ENCODE peak calls at places on chromosomes 2 and 18, in seven cellular contexts. O, Q, X, K, N, L and S are unnamed samples.
A peak's percentile ranks its signal among the peaks of the same experiment; 100 is the strongest.

GRCh38 chr2:165745916-165746315 is 48.1 kb downstream of the GALNT3 start:
- DNase-seq in O (no peak), Q (no peak), X (no peak), K (no peak), N (peak; percentile 90), L (no peak), S (no peak)

GRCh38 chr2:238727585-238728321 is 120.1 kb upstream of the TWIST2 start:
- DNase-seq in O (no peak), Q (no peak), X (no peak), K (no peak), N (no peak), L (no peak), S (no peak)

GRCh38 chr2:241275504-241275903 is 40.0 kb downstream of the HDLBP start:
- DNase-seq in O (no peak), Q (no peak), X (no peak), K (no peak), N (no peak), L (no peak), S (no peak)

GRCh38 chr2:193517615-193518014 is 1322.9 kb upstream of the TMEFF2 start:
- DNase-seq in O (no peak), Q (no peak), X (no peak), K (no peak), N (peak; percentile 34), L (no peak), S (no peak)

GRCh38 chr2:239971115-239971514 is 54.0 kb downstream of the NDUFA10 start:
- DNase-seq in O (no peak), Q (no peak), X (no peak), K (no peak), N (no peak), L (no peak), S (no peak)

GRCh38 chr2:96116424-96116878 is at the start of gene ADRA2B:
- DNase-seq in O (peak; percentile 60), Q (no peak), X (peak; percentile 54), K (peak; percentile 85), N (no peak), L (no peak), S (peak; percentile 85)

GRCh38 chr18:2898131-2898640 is 51.4 kb downstream of the EMILIN2 start:
- DNase-seq in O (no peak), Q (no peak), X (no peak), K (peak; percentile 19), N (peak; percentile 73), L (peak; percentile 47), S (no peak)

GRCh38 chr18:32470136-32470712 is 458 bp downstream of the GAREM1 start:
- DNase-seq in O (no peak), Q (no peak), X (no peak), K (peak; percentile 40), N (peak; percentile 16), L (no peak), S (no peak)

GRCh38 chr18:32770181-32770650 is 2.6 kb downstream of the KLHL14 start:
- DNase-seq in O (no peak), Q (peak; percentile 39), X (no peak), K (no peak), N (no peak), L (no peak), S (no peak)

GRCh38 chr2:74548285-74548918 is 5.3 kb downstream of the LOXL3 start:
- DNase-seq in O (no peak), Q (no peak), X (no peak), K (no peak), N (no peak), L (no peak), S (no peak)

GRCh38 chr2:148594216-148594615 is 50.3 kb upstream of the EPC2 start:
- DNase-seq in O (no peak), Q (no peak), X (no peak), K (no peak), N (no peak), L (no peak), S (no peak)

GRCh38 chr2:164703915-164704706 is 82.8 kb upstream of the GRB14 start:
- DNase-seq in O (no peak), Q (no peak), X (no peak), K (no peak), N (no peak), L (no peak), S (no peak)

GRCh38 chr2:144827404-144827803 is 307.5 kb upstream of the ZEB2 start:
- DNase-seq in O (no peak), Q (no peak), X (no peak), K (no peak), N (no peak), L (no peak), S (no peak)

GRCh38 chr2:136008205-136008865 is 22.9 kb upstream of the DARS1 start:
- DNase-seq in O (no peak), Q (peak; percentile 76), X (no peak), K (no peak), N (no peak), L (peak; percentile 25), S (peak; percentile 47)

GRCh38 chr18:62324355-62324828 is 718 bp upstream of the TNFRSF11A start:
- DNase-seq in O (no peak), Q (no peak), X (no peak), K (peak; percentile 32), N (no peak), L (no peak), S (no peak)

GRCh38 chr2:234518986-234519642 is 22.2 kb upstream of the ARL4C start:
- DNase-seq in O (no peak), Q (no peak), X (no peak), K (no peak), N (no peak), L (no peak), S (no peak)

GRCh38 chr2:109615637-109616144 is 1.5 kb downstream of the SOWAHC start:
- DNase-seq in O (no peak), Q (no peak), X (no peak), K (peak; percentile 83), N (no peak), L (no peak), S (no peak)

GRCh38 chr2:144254342-144255235 is 265.3 kb downstream of the ZEB2 start:
- DNase-seq in O (no peak), Q (no peak), X (no peak), K (no peak), N (no peak), L (no peak), S (no peak)

GRCh38 chr2:85066874-85067351 is 66.3 kb upstream of the TCF7L1 start:
- DNase-seq in O (peak; percentile 55), Q (peak; percentile 21), X (peak; percentile 51), K (peak; percentile 92), N (peak; percentile 66), L (peak; percentile 20), S (no peak)

GRCh38 chr2:223262946-223263345 is 211.0 kb downstream of the KCNE4 start:
- DNase-seq in O (no peak), Q (no peak), X (no peak), K (peak; percentile 79), N (peak; percentile 82), L (no peak), S (no peak)

GRCh38 chr2:102703748-102704147 is 58.1 kb upstream of the TMEM182 start:
- DNase-seq in O (no peak), Q (no peak), X (no peak), K (peak; percentile 53), N (peak; percentile 12), L (no peak), S (no peak)

GRCh38 chr2:118310016-118310877 is 222.0 kb downstream of the INSIG2 start:
- DNase-seq in O (peak; percentile 58), Q (peak; percentile 26), X (no peak), K (peak; percentile 87), N (peak; percentile 23), L (no peak), S (peak; percentile 31)

GRCh38 chr2:205212357-205212756 is 469.9 kb upstream of the NRP2 start:
- DNase-seq in O (no peak), Q (no peak), X (no peak), K (no peak), N (no peak), L (no peak), S (no peak)

GRCh38 chr2:81984969-81985637 is 1680.6 kb upstream of the LRRTM1 start:
- DNase-seq in O (no peak), Q (no peak), X (no peak), K (no peak), N (no peak), L (no peak), S (no peak)

GRCh38 chr2:60766283-60766682 is 10.2 kb downstream of the PAPOLG start:
- DNase-seq in O (no peak), Q (no peak), X (no peak), K (no peak), N (no peak), L (no peak), S (no peak)

GRCh38 chr18:4040391-4041172 is 414.5 kb downstream of the DLGAP1 start:
- DNase-seq in O (no peak), Q (no peak), X (no peak), K (no peak), N (no peak), L (no peak), S (no peak)

GRCh38 chr2:15561574-15562344 is 625 bp upstream of the NBAS start:
- DNase-seq in O (peak; percentile 18), Q (no peak), X (no peak), K (peak; percentile 49), N (peak; percentile 54), L (no peak), S (peak; percentile 19)

GRCh38 chr2:230821261-230821990 is 43.3 kb upstream of the ITM2C start:
- DNase-seq in O (no peak), Q (no peak), X (no peak), K (peak; percentile 19), N (peak; percentile 13), L (no peak), S (no peak)

GRCh38 chr2:71694501-71695234 is 241.3 kb downstream of the DYSF start:
- DNase-seq in O (no peak), Q (no peak), X (no peak), K (no peak), N (no peak), L (no peak), S (no peak)

GRCh38 chr2:27154990-27155615 is 6.3 kb downstream of the TCF23 start:
- DNase-seq in O (no peak), Q (no peak), X (no peak), K (no peak), N (no peak), L (no peak), S (no peak)

GRCh38 chr2:48715042-48715899 is 40.3 kb downstream of the LHCGR start:
- DNase-seq in O (no peak), Q (no peak), X (no peak), K (no peak), N (peak; percentile 48), L (peak; percentile 11), S (no peak)

GRCh38 chr18:8176554-8176953 is 432.7 kb upstream of the RAB12 start:
- DNase-seq in O (no peak), Q (no peak), X (no peak), K (peak; percentile 14), N (peak; percentile 32), L (no peak), S (no peak)

GRCh38 chr2:238860966-238861730 is 13.3 kb downstream of the TWIST2 start:
- DNase-seq in O (no peak), Q (no peak), X (no peak), K (no peak), N (no peak), L (no peak), S (no peak)

GRCh38 chr2:195677884-195678283 is 20.9 kb downstream of the SLC39A10 start:
- DNase-seq in O (no peak), Q (no peak), X (no peak), K (no peak), N (no peak), L (no peak), S (no peak)